ENCODE peak calls at places on chromosomes 1 and 21, in nine cellular contexts. R is tibial nerve, D is body of pancreas, X is right lobe of liver, V is Peyer's patch, H is tibial artery, I is esophagus muscularis mucosa, L is endothelial cell of umbilical vein, U is heart left ventricle. W is an unnamed sample. For H3K4me1, the result is how much of the 10 kb centered on the place peaks cover.

GRCh38 chr1:31771891-31772668 is 7.9 kb upstream of the ADGRB2 start:
- DNase-seq in I (no peak), V (no peak), U (no peak), R (no peak), H (no peak), D (no peak), L (no peak), X (no peak), W (no peak)

GRCh38 chr1:89659322-89660061 is 26.6 kb downstream of the LRRC8C start:
- DNase-seq in H (no peak), V (no peak), I (no peak), L (peak), U (no peak), X (no peak), D (no peak), R (no peak), W (no peak)

GRCh38 chr21:34900376-34900775 is 148.7 kb downstream of the RUNX1 start:
- DNase-seq in L (no peak), V (no peak), R (no peak), X (no peak), H (no peak), D (no peak), I (no peak), U (no peak), W (no peak)

GRCh38 chr21:36686955-36687354 is 12.0 kb upstream of the SIM2 start:
- DNase-seq in U (no peak), L (no peak), H (no peak), R (no peak), D (no peak), X (no peak), V (no peak), I (no peak), W (no peak)

GRCh38 chr21:31538821-31539220 is 120.7 kb upstream of the SOD1 start:
- DNase-seq in U (no peak), R (no peak), L (no peak), I (no peak), D (no peak), H (no peak), X (no peak), V (no peak), W (no peak)

GRCh38 chr1:244603498-244603897 is 49.4 kb upstream of the DESI2 start:
- DNase-seq in H (no peak), X (no peak), U (no peak), D (no peak), L (peak), I (no peak), R (no peak), V (no peak), W (peak)

GRCh38 chr1:234897754-234898454 is 230.7 kb downstream of the TOMM20 start:
- DNase-seq in I (no peak), R (no peak), X (no peak), L (no peak), H (no peak), U (no peak), V (peak), D (no peak), W (no peak)

GRCh38 chr1:20430355-20431290 is 55.4 kb downstream of the CAMK2N1 start:
- DNase-seq in H (no peak), R (no peak), I (no peak), V (peak), D (peak), X (no peak), U (peak), L (peak), W (peak)

GRCh38 chr1:22055463-22055862 is 3.0 kb downstream of the CDC42 start:
- DNase-seq in U (no peak), R (no peak), X (no peak), I (no peak), V (no peak), D (peak), H (no peak), L (no peak), W (no peak)

GRCh38 chr1:243213045-243213787 is 41.9 kb downstream of the CEP170 start:
- DNase-seq in R (no peak), H (no peak), V (no peak), X (no peak), D (no peak), U (no peak), L (no peak), I (no peak), W (no peak)

DNA sequence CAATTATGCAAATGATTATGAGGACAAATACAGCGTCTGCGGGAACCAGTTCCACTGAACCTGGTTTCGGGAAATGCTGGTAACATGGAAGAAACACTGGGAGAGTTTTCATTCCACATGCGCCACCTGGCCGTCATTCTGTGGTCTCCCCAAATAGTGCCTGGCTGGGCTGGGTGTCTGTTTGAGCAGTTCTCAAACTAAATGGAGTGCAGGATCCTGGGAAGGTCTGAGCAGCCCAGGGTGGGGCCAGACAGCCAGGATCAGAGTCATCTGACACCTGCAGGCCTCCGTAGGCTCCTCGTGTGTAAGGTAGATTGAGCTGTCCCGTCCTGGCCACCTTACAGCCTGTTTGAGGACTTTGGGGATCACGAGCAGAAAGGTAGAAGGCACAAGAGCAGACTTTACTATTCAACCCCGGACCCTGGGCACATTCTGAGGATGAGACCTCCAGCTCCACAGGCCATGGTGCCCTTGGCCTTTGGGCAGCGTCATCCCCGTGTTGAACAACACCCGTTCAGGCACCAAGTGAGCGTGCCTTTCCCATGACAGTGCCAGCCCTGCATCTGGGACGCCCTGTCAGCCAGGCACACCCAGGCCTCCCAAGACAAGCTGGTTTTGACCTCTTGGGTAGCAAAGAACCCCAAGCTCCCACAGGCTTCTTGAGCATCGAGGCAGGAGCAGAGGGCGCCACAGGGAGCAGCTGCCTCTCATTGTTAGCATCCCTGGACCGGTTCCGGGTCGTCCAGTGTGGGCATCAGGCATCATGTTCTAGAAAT is 101.9 kb downstream of the PRDM2 start:
- DNase-seq in X (no peak), U (no peak), L (no peak), R (no peak), D (no peak), I (no peak), V (no peak), H (no peak), W (peak)
- H3K4me1 ChIP-seq in X (under half), U (under half), L (under half), R (under half), D (under half), I (under half), V (under half), H (under half), W (under half)

GRCh38 chr1:225813250-225813964 is 3.5 kb downstream of the EPHX1 start:
- DNase-seq in I (no peak), L (peak), X (peak), V (peak), H (peak), R (peak), U (peak), D (peak), W (peak)
- H3K4me1 ChIP-seq in I (half or more), L (under half), X (half or more), V (under half), H (half or more), R (half or more), U (half or more), D (half or more), W (under half)

GRCh38 chr1:160579216-160579701 is at the start of gene CD84:
- DNase-seq in R (no peak), X (no peak), V (no peak), L (no peak), U (no peak), I (no peak), H (no peak), D (no peak), W (no peak)
- H3K4me1 ChIP-seq in R (under half), X (under half), V (under half), L (under half), U (under half), I (under half), H (under half), D (under half), W (half or more)

DNA sequence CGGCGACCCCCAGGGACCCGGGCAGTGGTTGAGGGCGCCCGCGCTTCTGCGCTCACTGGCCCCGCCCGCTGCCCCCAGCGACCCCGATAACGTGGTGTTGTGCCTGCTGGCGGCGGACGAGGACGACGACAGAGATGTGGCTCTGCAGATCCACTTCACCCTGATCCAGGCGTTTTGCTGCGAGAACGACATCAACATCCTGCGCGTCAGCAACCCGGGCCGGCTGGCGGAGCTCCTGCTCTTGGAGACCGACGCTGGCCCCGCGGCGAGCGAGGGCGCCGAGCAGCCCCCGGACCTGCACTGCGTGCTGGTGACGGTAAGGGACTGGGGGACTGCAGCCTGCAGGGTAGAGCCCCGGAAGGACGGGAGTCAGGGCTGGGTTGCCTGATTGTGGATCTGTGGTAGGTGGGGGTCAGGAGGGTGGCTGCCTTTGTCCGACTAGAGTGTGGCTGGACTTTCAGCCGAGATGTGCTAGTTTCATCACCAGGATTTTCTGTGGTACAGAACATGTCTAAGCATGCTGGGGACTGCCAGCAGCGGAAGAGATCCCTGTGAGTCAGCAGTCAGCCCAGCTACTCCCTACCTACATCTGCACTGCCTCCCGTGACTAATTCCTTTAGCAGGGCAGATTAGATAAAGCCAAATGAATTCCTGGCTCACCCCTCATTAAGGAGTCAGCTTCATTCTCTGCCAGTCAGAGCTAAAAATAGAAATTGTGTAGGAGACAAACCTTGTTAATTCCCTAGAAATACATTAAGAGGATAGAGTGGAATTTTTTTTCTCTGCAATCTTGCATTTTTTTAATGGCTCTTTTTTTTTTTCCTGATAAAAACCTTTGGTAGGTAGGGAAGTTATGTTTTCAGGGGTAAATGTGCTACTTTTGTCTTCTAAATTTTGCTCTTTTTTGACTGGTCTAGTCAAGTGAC is 1.5 kb downstream of the GADD45A start:
- DNase-seq in I (peak), X (peak), V (peak), H (peak), D (peak), R (peak), L (peak), U (peak), W (peak)
- H3K4me1 ChIP-seq in I (under half), X (under half), V (under half), H (under half), D (under half), R (under half), L (under half), U (under half), W (under half)

GRCh38 chr1:50704126-50704525 is 255.9 kb downstream of the FAF1 start:
- DNase-seq in V (no peak), X (no peak), R (peak), U (no peak), H (no peak), D (no peak), I (no peak), L (peak), W (peak)
- H3K4me1 ChIP-seq in V (under half), X (under half), R (under half), U (under half), H (under half), D (under half), I (under half), L (under half), W (under half)

W was measured in K562.